ENCODE peak calls at places on chromosomes 12 and 14, in five cellular contexts. Q, Y, R, W and O are unnamed samples.

GRCh38 chr14:66600416-66600815 is 92.5 kb downstream of the GPHN start:
- DNase-seq in Q (no peak), Y (no peak), R (no peak), W (no peak), O (no peak)

GRCh38 chr12:123808167-123808566 is 46.1 kb downstream of the DNAH10 start:
- DNase-seq in Q (peak), Y (no peak), R (peak), W (peak), O (peak)

GRCh38 chr12:16121953-16122352 is 155.5 kb downstream of the SLC15A5 start:
- DNase-seq in Q (no peak), Y (no peak), R (no peak), W (no peak), O (no peak)

GRCh38 chr12:42960087-42960527 is 370.6 kb upstream of the PRICKLE1 start:
- DNase-seq in Q (peak), Y (no peak), R (no peak), W (no peak), O (no peak)

GRCh38 chr12:62260733-62261683 is 804 bp downstream of the USP15 start:
- DNase-seq in Q (peak), Y (no peak), R (peak), W (peak), O (peak)

GRCh38 chr14:32075636-32076277 is 1.3 kb upstream of the ARHGAP5 start:
- DNase-seq in Q (peak), Y (peak), R (peak), W (peak), O (no peak)

GRCh38 chr12:124334266-124334665 is 39.4 kb downstream of the RFLNA start:
- DNase-seq in Q (no peak), Y (peak), R (no peak), W (no peak), O (no peak)

GRCh38 chr12:68619541-68619940 is 8.8 kb downstream of the RAP1B start:
- DNase-seq in Q (no peak), Y (no peak), R (no peak), W (no peak), O (no peak)

GRCh38 chr12:622420-622819 is 40.8 kb downstream of the NINJ2 start:
- DNase-seq in Q (no peak), Y (no peak), R (no peak), W (no peak), O (no peak)

GRCh38 chr12:56414401-56414800 is 34.8 kb downstream of the TIMELESS start:
- DNase-seq in Q (no peak), Y (no peak), R (no peak), W (no peak), O (no peak)

GRCh38 chr12:124190301-124191023 is 104.4 kb upstream of the RFLNA start:
- DNase-seq in Q (no peak), Y (no peak), R (no peak), W (no peak), O (no peak)

GRCh38 chr14:36069535-36069900 is 107.0 kb downstream of the PTCSC3 start:
- DNase-seq in Q (peak), Y (peak), R (peak), W (no peak), O (peak)

GRCh38 chr12:124754949-124755800 is 108.5 kb downstream of the SCARB1 start:
- DNase-seq in Q (no peak), Y (peak), R (no peak), W (peak), O (no peak)

GRCh38 chr12:100156731-100157426 is 14.2 kb upstream of the BLTP3B start:
- DNase-seq in Q (no peak), Y (no peak), R (no peak), W (no peak), O (no peak)

GRCh38 chr12:3213171-3213570 is 136.0 kb downstream of the TSPAN9 start:
- DNase-seq in Q (no peak), Y (peak), R (no peak), W (no peak), O (no peak)

GRCh38 chr12:124497658-124498057 is 69.8 kb downstream of the NCOR2 start:
- DNase-seq in Q (no peak), Y (no peak), R (no peak), W (peak), O (no peak)

GRCh38 chr12:4115570-4115969 is 158.0 kb upstream of the CCND2 start:
- DNase-seq in Q (no peak), Y (no peak), R (no peak), W (peak), O (no peak)

GRCh38 chr12:90712671-90713070 is 242.3 kb downstream of the CCER1 start:
- DNase-seq in Q (peak), Y (no peak), R (no peak), W (no peak), O (no peak)

GRCh38 chr14:34971381-34971780 is 11.4 kb upstream of the SRP54 start:
- DNase-seq in Q (no peak), Y (no peak), R (no peak), W (no peak), O (no peak)

GRCh38 chr12:26011099-26011498 is 52.6 kb downstream of the RASSF8 start:
- DNase-seq in Q (no peak), Y (no peak), R (no peak), W (peak), O (no peak)

GRCh38 chr14:73786942-73787759 is 64.5 kb upstream of the PTGR2 start:
- DNase-seq in Q (peak), Y (peak), R (peak), W (no peak), O (peak)

GRCh38 chr12:13045816-13046215 is 1.6 kb downstream of the FAM234B start:
- DNase-seq in Q (no peak), Y (no peak), R (no peak), W (no peak), O (no peak)

GRCh38 chr12:13046914-13047472 is 2.8 kb downstream of the FAM234B start:
- DNase-seq in Q (no peak), Y (no peak), R (no peak), W (no peak), O (no peak)

GRCh38 chr12:13042666-13043230 is 1.4 kb upstream of the FAM234B start:
- DNase-seq in Q (no peak), Y (no peak), R (no peak), W (peak), O (no peak)

GRCh38 chr12:13044859-13045384 is 741 bp downstream of the FAM234B start:
- DNase-seq in Q (peak), Y (no peak), R (no peak), W (peak), O (no peak)

GRCh38 chr12:13044002-13044858 is at the start of gene FAM234B:
- DNase-seq in Q (peak), Y (peak), R (peak), W (peak), O (peak)
- TF ChIP-seq CTCF in Q (peak), Y (no peak), R (no peak), W (no peak), O (no peak)

GRCh38 chr12:65673732-65674131 is 150.6 kb upstream of the HMGA2 start:
- DNase-seq in Q (no peak), Y (no peak), R (no peak), W (no peak), O (no peak)
- TF ChIP-seq CTCF in Q (peak), Y (no peak), R (no peak), W (peak), O (no peak)

DNA sequence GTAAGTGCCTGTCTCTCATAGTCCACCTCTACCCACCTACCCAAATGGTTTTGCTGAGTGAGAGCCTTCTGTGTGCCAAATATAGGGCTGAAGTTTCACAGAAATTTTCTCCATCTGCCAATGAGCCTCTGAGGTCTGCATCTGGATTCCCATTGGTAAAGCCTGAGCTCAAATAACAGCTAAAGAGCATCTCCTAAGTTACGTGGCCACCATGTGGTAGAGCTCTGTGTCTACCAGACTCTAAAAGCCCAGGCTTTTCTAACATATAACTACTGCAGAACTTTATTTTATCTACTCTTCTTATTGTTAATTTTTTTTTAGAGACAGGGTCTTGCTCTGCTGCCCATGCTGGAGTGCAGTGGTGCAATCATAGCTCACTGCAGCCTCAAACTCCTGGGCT is 16.0 kb downstream of the AMDHD1 start:
- DNase-seq in Q (peak), Y (no peak), R (peak), W (peak), O (no peak)
- TF ChIP-seq CTCF in Q (peak), Y (no peak), R (no peak), W (peak), O (no peak)

GRCh38 chr14:94600148-94600545 is 12.0 kb upstream of the SERPINA3 start:
- DNase-seq in Q (no peak), Y (no peak), R (no peak), W (no peak), O (no peak)

GRCh38 chr14:94599656-94600004 is 12.6 kb upstream of the SERPINA3 start:
- DNase-seq in Q (peak), Y (no peak), R (peak), W (no peak), O (no peak)

GRCh38 chr14:94597788-94598187 is 14.4 kb upstream of the SERPINA3 start:
- DNase-seq in Q (no peak), Y (no peak), R (no peak), W (no peak), O (no peak)

GRCh38 chr14:94598506-94598815 is 13.7 kb upstream of the SERPINA3 start:
- DNase-seq in Q (no peak), Y (no peak), R (no peak), W (no peak), O (no peak)

GRCh38 chr14:94598816-94599655 is 13.2 kb upstream of the SERPINA3 start:
- DNase-seq in Q (peak), Y (no peak), R (peak), W (peak), O (no peak)
- TF ChIP-seq CTCF in Q (peak), Y (no peak), R (peak), W (no peak), O (no peak)

DNA sequence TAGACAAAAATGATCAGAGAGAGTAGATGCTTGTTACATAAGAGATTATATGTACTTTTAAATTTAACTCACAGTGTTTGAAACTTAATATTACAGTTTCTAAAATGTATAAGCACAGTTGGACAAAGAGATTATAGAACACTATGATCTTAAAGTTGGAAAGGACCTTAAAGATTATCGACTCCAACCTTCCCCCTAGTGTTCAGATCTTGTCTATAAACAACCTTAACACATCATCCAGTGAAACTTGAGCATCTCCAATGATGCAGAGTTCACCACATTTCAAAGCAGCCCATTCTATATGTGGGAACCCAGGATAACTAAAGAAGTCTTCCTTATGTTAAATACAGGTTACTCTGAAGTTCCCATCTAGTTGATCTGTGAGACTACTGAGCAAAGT is 480.8 kb downstream of the RMST start:
- DNase-seq in Q (no peak), Y (no peak), R (no peak), W (no peak), O (no peak)
- TF ChIP-seq CTCF in Q (no peak), Y (no peak), R (no peak), W (no peak), O (no peak)

GRCh38 chr12:8566525-8566924 is 25.8 kb upstream of the CLEC4E start:
- DNase-seq in Q (peak), Y (no peak), R (no peak), W (no peak), O (no peak)
- TF ChIP-seq CTCF in Q (no peak), Y (no peak), R (no peak), W (no peak), O (no peak)

DNA sequence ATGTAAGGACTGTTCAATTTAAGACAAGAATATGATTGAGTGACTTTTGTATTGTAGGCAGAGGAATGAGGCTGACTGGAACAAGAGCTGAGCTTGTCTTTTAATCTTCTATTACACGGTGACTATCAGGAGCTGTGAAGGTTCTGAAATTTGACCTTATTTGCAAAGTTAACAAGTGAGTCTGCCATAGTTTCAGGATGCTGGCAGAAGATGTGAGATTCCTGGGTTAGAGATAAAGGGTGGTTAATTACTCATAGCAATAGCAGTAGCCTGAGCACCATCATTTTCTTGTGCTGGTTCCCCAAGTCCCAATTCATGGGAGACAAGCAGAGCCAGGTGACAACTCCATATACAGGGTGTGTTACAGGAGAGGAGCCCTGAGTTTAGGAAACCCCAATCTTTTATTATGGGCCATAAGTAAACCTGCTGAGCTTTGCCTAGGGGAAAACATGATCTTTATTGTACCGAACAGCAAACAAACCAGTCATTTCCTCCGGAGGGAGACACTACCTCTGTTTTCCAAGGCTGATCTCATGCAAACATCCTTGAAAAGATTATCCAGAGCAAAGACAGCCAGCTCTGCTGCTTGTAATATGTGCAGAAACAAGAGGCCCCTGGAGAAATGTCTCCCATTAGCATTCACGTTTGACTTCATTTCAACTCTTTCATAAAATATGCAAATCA is 51.7 kb upstream of the DDX11 start:
- DNase-seq in Q (no peak), Y (no peak), R (no peak), W (no peak), O (no peak)
- TF ChIP-seq CTCF in Q (no peak), Y (no peak), R (no peak), W (no peak), O (no peak)

DNA sequence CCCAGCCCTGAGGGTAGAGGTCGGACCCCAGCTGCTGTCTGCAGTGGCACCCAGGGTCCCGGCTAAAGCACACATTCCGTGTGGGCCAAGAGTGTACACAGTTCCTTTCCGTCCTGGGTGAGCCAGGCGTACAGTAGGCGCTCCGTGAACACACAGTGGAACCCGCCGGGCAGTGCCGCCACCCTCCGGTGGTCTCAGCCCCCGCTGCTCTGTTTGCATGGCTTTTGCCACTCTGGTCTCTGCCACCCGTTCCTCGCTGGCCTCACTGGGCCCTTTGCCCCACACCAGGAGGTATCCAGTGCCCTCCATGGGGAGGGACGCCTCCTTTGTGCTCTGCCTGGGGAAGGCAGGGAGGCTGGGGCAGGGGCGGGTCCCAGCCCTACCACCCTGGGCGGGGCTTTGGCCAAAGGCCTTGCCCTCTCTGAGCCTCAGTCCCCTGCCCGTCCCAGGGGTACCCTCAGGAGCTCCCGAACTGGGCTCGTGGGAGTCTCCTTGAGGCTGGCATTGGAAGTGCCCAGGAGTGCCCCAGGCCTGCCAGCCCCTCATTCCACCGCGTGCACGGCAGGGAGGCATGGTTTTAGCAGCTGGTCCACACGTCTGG is 13.0 kb downstream of the TRMT61A start:
- DNase-seq in Q (no peak), Y (peak), R (no peak), W (peak), O (no peak)
- TF ChIP-seq CTCF in Q (no peak), Y (no peak), R (no peak), W (no peak), O (no peak)

GRCh38 chr12:41563044-41563443 is 374.9 kb downstream of the PDZRN4 start:
- DNase-seq in Q (no peak), Y (no peak), R (no peak), W (no peak), O (no peak)

GRCh38 chr12:41566703-41567102 is 378.6 kb downstream of the PDZRN4 start:
- DNase-seq in Q (no peak), Y (no peak), R (no peak), W (no peak), O (no peak)

DNA sequence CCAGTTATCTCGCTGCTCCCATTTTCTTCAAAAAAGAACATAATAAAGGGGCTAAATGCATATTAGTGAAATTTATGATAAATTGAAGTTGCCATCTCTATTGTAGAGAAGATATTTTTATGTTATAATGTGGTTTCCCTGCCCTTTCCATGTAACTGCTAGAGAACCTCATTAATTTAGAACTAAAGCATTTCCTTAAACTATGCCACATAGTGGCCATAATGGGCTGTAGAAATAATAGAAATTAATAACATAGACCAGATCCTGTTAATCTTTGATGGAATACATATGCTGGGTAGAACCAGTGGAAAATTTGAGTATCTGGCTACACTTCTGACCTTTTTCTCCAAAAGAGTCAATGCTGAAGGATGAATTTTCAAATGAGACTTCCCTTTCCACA is 376.7 kb downstream of the PDZRN4 start:
- DNase-seq in Q (no peak), Y (no peak), R (no peak), W (no peak), O (no peak)
- TF ChIP-seq CTCF in Q (no peak), Y (no peak), R (no peak), W (no peak), O (no peak)